ENCODE peak calls at places on chromosomes 4 and X, in five cellular contexts. J is stimulated activated CD4-positive, alpha-beta T cell treated with anti-CD3 and anti-CD28 coated beads, Interleukin-15, amount 100 ng/mL, for 1 hour; C is NCI-H510A treated with DMSO at 0.1 percent for 48 hours; N is NCI-H146; S is hepatic stellate cell. F is an unnamed sample.

GRCh38 chrX:134174859-134175258 is 62.1 kb upstream of the CCDC160 start:
- DNase-seq in J (no peak), C (no peak), N (no peak), S (no peak), F (no peak)

GRCh38 chrX:39983715-39984114 is 114.0 kb downstream of the BCOR start:
- DNase-seq in J (no peak), C (peak), N (no peak), S (no peak), F (no peak)

GRCh38 chr4:73593631-73594241 is 26.5 kb downstream of the RASSF6 start:
- DNase-seq in J (no peak), C (peak), N (peak), S (no peak), F (no peak)

GRCh38 chr4:89482248-89482647 is 174.6 kb upstream of the GPRIN3 start:
- DNase-seq in J (no peak), C (peak), N (peak), S (peak), F (no peak)

GRCh38 chrX:65926095-65927019 is 113.5 kb downstream of the VSIG4 start:
- DNase-seq in J (no peak), C (no peak), N (no peak), S (no peak), F (no peak)

GRCh38 chrX:133544105-133544504 is 128.8 kb upstream of the GPC4 start:
- DNase-seq in J (no peak), C (no peak), N (no peak), S (no peak), F (no peak)

GRCh38 chrX:153769865-153770605 is 6.0 kb downstream of the PLXNB3 start:
- DNase-seq in J (no peak), C (no peak), N (no peak), S (no peak), F (no peak)

GRCh38 chr4:11525085-11525484 is 96.4 kb upstream of the HS3ST1 start:
- DNase-seq in J (no peak), C (no peak), N (no peak), S (no peak), F (no peak)

GRCh38 chr4:176478076-176478475 is 158.3 kb downstream of the SPCS3 start:
- DNase-seq in J (no peak), C (no peak), N (no peak), S (no peak), F (no peak)

GRCh38 chrX:47690175-47690574 is 31.2 kb upstream of the UXT start:
- DNase-seq in J (no peak), C (no peak), N (peak), S (no peak), F (no peak)

GRCh38 chr4:151668687-151669402 is 92.0 kb downstream of the GATB start:
- DNase-seq in J (no peak), C (no peak), N (no peak), S (no peak), F (no peak)

GRCh38 chr4:78612398-78613005 is 60.9 kb downstream of the ANXA3 start:
- DNase-seq in J (no peak), C (no peak), N (peak), S (peak), F (no peak)

GRCh38 chr4:83252782-83253405 is 31.7 kb downstream of the COQ2 start:
- DNase-seq in J (peak), C (peak), N (peak), S (peak), F (peak)

GRCh38 chrX:37998586-37999267 is 7.6 kb upstream of the SYTL5 start:
- DNase-seq in J (no peak), C (peak), N (no peak), S (peak), F (peak)

GRCh38 chr4:74190919-74191397 is 33.0 kb downstream of the MTHFD2L start:
- DNase-seq in J (no peak), C (peak), N (peak), S (no peak), F (peak)

GRCh38 chrX:107738768-107739167 is 36.8 kb downstream of the TSC22D3 start:
- DNase-seq in J (no peak), C (no peak), N (no peak), S (no peak), F (no peak)

GRCh38 chr4:67234296-67234695 is 311.0 kb downstream of the CENPC start:
- DNase-seq in J (no peak), C (no peak), N (no peak), S (no peak), F (no peak)

GRCh38 chr4:143653031-143653430 is 47.4 kb downstream of the FREM3 start:
- DNase-seq in J (no peak), C (no peak), N (no peak), S (no peak), F (no peak)

GRCh38 chrX:1481636-1482529 is 29.2 kb upstream of the ASMTL start:
- DNase-seq in J (peak), C (no peak), N (no peak), S (peak), F (no peak)

GRCh38 chr4:82352825-82353370 is 20.9 kb downstream of the HNRNPD start:
- DNase-seq in J (no peak), C (no peak), N (no peak), S (no peak), F (no peak)

GRCh38 chr4:88341227-88342192 is 37.1 kb upstream of the HERC6 start:
- DNase-seq in J (no peak), C (peak), N (no peak), S (peak), F (no peak)

GRCh38 chr4:151530230-151530629 is 121.3 kb downstream of the FHIP1A start:
- DNase-seq in J (no peak), C (no peak), N (no peak), S (no peak), F (no peak)

GRCh38 chr4:123361195-123361861 is 35.3 kb upstream of the SPRY1 start:
- DNase-seq in J (no peak), C (no peak), N (no peak), S (peak), F (no peak)

GRCh38 chr4:171042989-171043524 is 770.1 kb upstream of the GALNTL6 start:
- DNase-seq in J (no peak), C (no peak), N (no peak), S (no peak), F (no peak)

GRCh38 chr4:8267077-8267476 is 2.5 kb upstream of the HTRA3 start:
- DNase-seq in J (no peak), C (peak), N (peak), S (peak), F (peak)

GRCh38 chr4:106587558-106587957 is 219.0 kb upstream of the GIMD1 start:
- DNase-seq in J (no peak), C (peak), N (no peak), S (no peak), F (no peak)

GRCh38 chrX:39063037-39063436 is 261.8 kb downstream of the MID1IP1 start:
- DNase-seq in J (no peak), C (peak), N (no peak), S (no peak), F (peak)

GRCh38 chr4:129641179-129641578 is 545.2 kb downstream of the C4orf33 start:
- DNase-seq in J (peak), C (peak), N (peak), S (no peak), F (peak)

GRCh38 chr4:140150886-140151699 is 2.9 kb downstream of the MAML3 start:
- DNase-seq in J (peak), C (peak), N (peak), S (peak), F (peak)

GRCh38 chrX:68794486-68794885 is 34.3 kb upstream of the EFNB1 start:
- DNase-seq in J (no peak), C (peak), N (no peak), S (no peak), F (peak)

GRCh38 chr4:41496980-41497379 is 41.0 kb upstream of the LIMCH1 start:
- DNase-seq in J (no peak), C (no peak), N (no peak), S (no peak), F (no peak)

GRCh38 chrX:41481264-41482109 is 34.3 kb downstream of the NYX start:
- DNase-seq in J (no peak), C (no peak), N (no peak), S (no peak), F (no peak)

GRCh38 chr4:56186808-56187523 is 200.3 kb downstream of the AASDH start:
- DNase-seq in J (no peak), C (no peak), N (peak), S (no peak), F (no peak)

GRCh38 chr4:121256887-121257426 is 92.8 kb upstream of the TNIP3 start:
- DNase-seq in J (no peak), C (no peak), N (no peak), S (no peak), F (no peak)

GRCh38 chr4:39976141-39976944 is 1.4 kb downstream of the PDS5A start:
- DNase-seq in J (peak), C (peak), N (peak), S (peak), F (peak)

GRCh38 chrX:47217121-47217851 is 1.2 kb upstream of the CDK16 start:
- DNase-seq in J (no peak), C (no peak), N (no peak), S (peak), F (no peak)

GRCh38 chrX:45524296-45524695 is 323.6 kb upstream of the DIPK2B start:
- DNase-seq in J (no peak), C (no peak), N (no peak), S (no peak), F (peak)

GRCh38 chr4:21885241-21885640 is 63.3 kb downstream of the KCNIP4 start:
- DNase-seq in J (no peak), C (no peak), N (no peak), S (no peak), F (no peak)